ENCODE peak calls at places on chromosomes 13 and 19, in eight cellular contexts. Y is Peyer's patch, K is prostate gland, T is sigmoid colon, Z is GM12878, A is body of pancreas, N is stomach, O is transverse colon. E is an unnamed sample.

GRCh38 chr13:27170521-27171243 is 929 bp downstream of the USP12 start:
- DNase-seq in Y (peak; percentile 61), K (peak; percentile 20), T (peak; percentile 76), Z (no peak), A (peak; percentile 40), N (peak; percentile 34), O (peak; percentile 49), E (peak; percentile 68)

GRCh38 chr19:58059003-58059671 is at the start of gene ZNF135:
- DNase-seq in Y (peak; percentile 82), K (peak; percentile 80), T (peak; percentile 95), Z (no peak), A (peak; percentile 85), N (peak; percentile 58), O (peak; percentile 79), E (peak; percentile 93)

GRCh38 chr13:101536079-101536478 is 83.6 kb downstream of the ITGBL1 start:
- DNase-seq in Y (no peak), K (no peak), T (no peak), Z (no peak), A (no peak), N (no peak), O (no peak), E (no peak)

GRCh38 chr13:36858285-36858684 is 39.3 kb downstream of the RFXAP start:
- DNase-seq in Y (no peak), K (peak; percentile 26), T (no peak), Z (no peak), A (no peak), N (no peak), O (no peak), E (no peak)

GRCh38 chr13:45658586-45659235 is 43.2 kb upstream of the ERICH6B start:
- DNase-seq in Y (no peak), K (no peak), T (no peak), Z (no peak), A (no peak), N (no peak), O (no peak), E (no peak)

GRCh38 chr13:49840266-49840665 is 47.8 kb upstream of the KPNA3 start:
- DNase-seq in Y (no peak), K (no peak), T (no peak), Z (no peak), A (no peak), N (no peak), O (no peak), E (no peak)

GRCh38 chr19:58203814-58204475 is 21.1 kb downstream of the ZNF274 start:
- DNase-seq in Y (no peak), K (no peak), T (no peak), Z (no peak), A (no peak), N (no peak), O (no peak), E (no peak)

GRCh38 chr13:98199480-98199879 is 22.4 kb upstream of the RNF113B start:
- DNase-seq in Y (no peak), K (no peak), T (no peak), Z (no peak), A (no peak), N (no peak), O (no peak), E (no peak)

GRCh38 chr13:66845393-66845792 is 384.7 kb downstream of the PCDH9 start:
- DNase-seq in Y (no peak), K (no peak), T (no peak), Z (no peak), A (no peak), N (no peak), O (no peak), E (no peak)

GRCh38 chr19:48370955-48371354 is 6.8 kb downstream of the SYNGR4 start:
- DNase-seq in Y (no peak), K (no peak), T (no peak), Z (no peak), A (no peak), N (no peak), O (no peak), E (no peak)

GRCh38 chr19:47107953-47108746 is 5.4 kb downstream of the ZC3H4 start:
- DNase-seq in Y (no peak), K (no peak), T (no peak), Z (no peak), A (no peak), N (no peak), O (no peak), E (no peak)

GRCh38 chr13:36352350-36352749 is 6.2 kb upstream of the SPART start:
- DNase-seq in Y (no peak), K (no peak), T (no peak), Z (no peak), A (no peak), N (no peak), O (no peak), E (no peak)

GRCh38 chr13:52353116-52353718 is 52.8 kb downstream of the THSD1 start:
- DNase-seq in Y (no peak), K (no peak), T (no peak), Z (no peak), A (no peak), N (no peak), O (no peak), E (no peak)

GRCh38 chr19:10290876-10291553 is 1.3 kb downstream of the ICAM5 start:
- DNase-seq in Y (peak; percentile 69), K (no peak), T (no peak), Z (no peak), A (no peak), N (peak; percentile 48), O (peak; percentile 76), E (peak; percentile 75)

GRCh38 chr19:53190253-53190652 is 2.9 kb downstream of the ZNF665 start:
- DNase-seq in Y (no peak), K (no peak), T (no peak), Z (no peak), A (no peak), N (no peak), O (no peak), E (no peak)

GRCh38 chr13:31591834-31592233 is 147.5 kb upstream of the RXFP2 start:
- DNase-seq in Y (no peak), K (no peak), T (no peak), Z (no peak), A (no peak), N (no peak), O (no peak), E (no peak)

GRCh38 chr13:40113644-40114304 is 458.3 kb downstream of the COG6 start:
- DNase-seq in Y (no peak), K (no peak), T (no peak), Z (no peak), A (no peak), N (no peak), O (no peak), E (no peak)

GRCh38 chr19:1324792-1325567 is 39.3 kb downstream of the EFNA2 start:
- DNase-seq in Y (peak; percentile 68), K (no peak), T (peak; percentile 81), Z (no peak), A (peak; percentile 51), N (peak; percentile 52), O (peak; percentile 56), E (peak; percentile 90)

GRCh38 chr13:79775830-79776229 is 294.9 kb downstream of the NDFIP2 start:
- DNase-seq in Y (no peak), K (no peak), T (no peak), Z (no peak), A (peak; percentile 47), N (peak; percentile 29), O (peak; percentile 36), E (no peak)

GRCh38 chr19:27894906-27895754 is 1317.8 kb downstream of the UQCRFS1 start:
- DNase-seq in Y (no peak), K (no peak), T (no peak), Z (no peak), A (no peak), N (no peak), O (no peak), E (no peak)

GRCh38 chr13:83780201-83780600 is 102.1 kb downstream of the SLITRK1 start:
- DNase-seq in Y (no peak), K (no peak), T (no peak), Z (no peak), A (no peak), N (no peak), O (no peak), E (no peak)
- TF ChIP-seq CTCF in Y (no peak), K (peak; percentile 31), T (no peak), Z (peak; percentile 44), A (no peak), N (no peak), O (no peak), E (no peak)

DNA sequence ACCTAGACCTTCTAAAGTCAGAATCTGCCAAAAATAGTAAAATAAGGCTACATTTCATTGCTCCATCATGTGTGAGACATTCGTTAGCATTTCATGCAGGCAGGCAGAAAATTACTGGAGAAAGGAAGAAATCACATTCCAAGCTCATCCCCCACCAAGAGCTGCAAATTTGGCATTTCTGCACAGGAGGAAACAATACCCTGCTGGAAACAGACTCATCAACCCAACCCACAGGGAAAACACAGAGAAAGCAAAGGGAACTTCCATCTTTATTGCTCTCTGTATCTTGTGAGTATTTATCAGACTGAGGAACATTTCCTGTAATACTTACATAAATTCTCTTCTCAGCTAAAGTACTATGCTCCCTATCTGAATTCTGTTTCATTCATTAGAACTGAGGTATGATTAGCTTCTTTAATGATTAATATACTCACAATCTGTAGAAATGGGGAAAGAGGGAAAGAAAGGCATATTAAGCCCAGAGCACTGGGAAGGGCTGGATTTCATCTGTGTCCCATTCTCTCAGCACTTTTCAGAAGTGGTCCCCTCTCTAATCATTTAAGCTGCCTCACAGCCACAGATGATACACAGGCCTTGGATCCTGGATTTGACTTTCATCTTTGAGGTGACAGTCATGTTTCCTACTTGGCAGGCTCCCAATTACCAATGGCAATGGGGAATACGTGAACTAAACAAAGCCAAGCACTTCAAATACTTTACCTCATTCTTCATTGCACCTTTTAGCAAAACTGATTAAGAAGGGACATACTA is 95.5 kb downstream of the KCTD12 start:
- DNase-seq in Y (no peak), K (no peak), T (no peak), Z (no peak), A (no peak), N (no peak), O (no peak), E (no peak)
- H3K9me3 ChIP-seq in Y (no peaks in the 10 kb centered on the region), K (no peaks in the 10 kb centered on the region), T (no peaks in the 10 kb centered on the region), Z (no peaks in the 10 kb centered on the region), A (no peaks in the 10 kb centered on the region), N (no peaks in the 10 kb centered on the region), O (no peaks in the 10 kb centered on the region), E (no peaks in the 10 kb centered on the region)

DNA sequence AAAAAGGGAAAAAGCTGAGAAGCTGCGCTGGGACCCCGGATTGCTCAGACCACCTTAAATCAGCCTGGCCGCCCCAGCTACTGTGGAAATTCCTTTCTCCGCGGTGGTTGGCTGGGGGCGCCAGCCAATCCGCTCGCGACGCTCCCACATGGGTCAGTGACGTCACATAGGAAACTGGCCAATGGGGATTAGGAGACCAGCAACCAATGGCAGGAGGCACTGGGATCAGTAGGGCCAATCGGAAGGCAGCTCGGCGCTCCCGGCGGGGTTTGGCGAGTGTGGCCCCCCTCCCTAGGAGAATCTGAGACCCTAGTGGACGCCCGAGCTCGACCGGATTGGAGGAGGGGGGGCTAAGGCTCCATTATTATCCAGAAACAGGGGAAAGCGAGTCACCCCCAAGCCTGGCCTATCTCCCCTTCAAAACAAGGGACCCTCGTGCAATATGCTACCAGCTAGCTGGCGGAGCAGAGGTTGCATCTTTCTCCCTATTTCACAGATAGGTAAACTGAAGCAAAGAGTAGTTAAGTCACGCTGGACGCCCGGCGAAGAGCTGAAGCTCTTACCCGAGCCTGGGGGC is 6.5 kb upstream of the TLE2 start:
- DNase-seq in Y (peak; percentile 92), K (peak; percentile 100), T (peak; percentile 100), Z (peak; percentile 98), A (peak; percentile 99), N (peak; percentile 98), O (peak; percentile 98), E (peak; percentile 99)
- TF ChIP-seq POLR2A in Y (peak; percentile 6), K (peak; percentile 78), T (no peak), Z (peak; percentile 78), A (peak; percentile 43), N (no peak), O (peak; percentile 21), E (no peak)

GRCh38 chr19:41706741-41707501 is 1.5 kb upstream of the CEACAM5 start:
- DNase-seq in Y (peak; percentile 88), K (peak; percentile 48), T (no peak), Z (peak; percentile 3), A (peak; percentile 77), N (peak; percentile 79), O (peak; percentile 87), E (no peak)
- TF ChIP-seq CTCF in Y (peak; percentile 98), K (peak; percentile 78), T (peak; percentile 99), Z (peak; percentile 51), A (peak; percentile 85), N (peak; percentile 95), O (peak; percentile 82), E (no peak)